ENCODE peak calls at places on chromosome 9, in four cellular contexts. U is anterior cingulate cortex; L is CD8-positive, alpha-beta memory T cell; M is mucosa of descending colon. W is an unnamed sample.

GRCh38 chr9:112049834-112050516 is 125.1 kb downstream of the SUSD1 start:
- DNase-seq in U (no peak), L (no peak), M (no peak), W (no peak)

GRCh38 chr9:14488421-14489190 is 174.7 kb upstream of the NFIB start:
- DNase-seq in U (no peak), L (no peak), M (no peak), W (no peak)

GRCh38 chr9:96553070-96553469 is 66.6 kb downstream of the CDC14B start:
- DNase-seq in U (no peak), L (no peak), M (no peak), W (no peak)

GRCh38 chr9:137550241-137550621 is at the start of gene PNPLA7:
- DNase-seq in M (peak; percentile 93), U (peak; percentile 77), L (peak; percentile 64), W (peak; percentile 97)

GRCh38 chr9:85244856-85245255 is 496.9 kb downstream of the AGTPBP1 start:
- DNase-seq in U (no peak), L (no peak), M (no peak), W (no peak)

GRCh38 chr9:92738661-92739081 is 26.0 kb downstream of the BICD2 start:
- DNase-seq in U (no peak), M (no peak), L (no peak), W (peak; percentile 23)

GRCh38 chr9:115494393-115494792 is 376.4 kb upstream of the TNC start:
- DNase-seq in U (no peak), M (no peak), L (no peak), W (no peak)

GRCh38 chr9:111957856-111958631 is 61.4 kb downstream of the UGCG start:
- DNase-seq in U (no peak), M (no peak), L (no peak), W (no peak)

GRCh38 chr9:70036641-70037040 is 7.0 kb upstream of the MAMDC2 start:
- DNase-seq in M (no peak), L (no peak), U (no peak), W (no peak)

GRCh38 chr9:81083062-81083461 is 606.3 kb downstream of the TLE1 start:
- DNase-seq in U (no peak), L (no peak), M (no peak), W (no peak)

GRCh38 chr9:137820161-137820855 is 57.3 kb upstream of the CACNA1B start:
- DNase-seq in U (no peak), M (no peak), L (no peak), W (no peak)

GRCh38 chr9:103168254-103168653 is 173.1 kb downstream of the CYLC2 start:
- DNase-seq in M (no peak), U (no peak), L (no peak), W (no peak)

GRCh38 chr9:28839778-28840430 is 1266.6 kb upstream of the C9orf72 start:
- DNase-seq in L (no peak), U (no peak), M (no peak), W (no peak)

GRCh38 chr9:106677374-106677773 is 185.6 kb upstream of the ZNF462 start:
- DNase-seq in U (no peak), L (no peak), M (no peak), W (no peak)

GRCh38 chr9:38371495-38371894 is 21.0 kb upstream of the ALDH1B1 start:
- DNase-seq in L (no peak), M (peak; percentile 79), U (no peak), W (peak; percentile 49)

GRCh38 chr9:13228431-13228830 is 51.1 kb downstream of the MPDZ start:
- DNase-seq in L (no peak), M (no peak), U (no peak), W (no peak)

GRCh38 chr9:93265972-93266371 is 82.0 kb downstream of the WNK2 start:
- DNase-seq in M (no peak), L (no peak), U (no peak), W (peak; percentile 28)

GRCh38 chr9:113650207-113651131 is 186.9 kb downstream of the RGS3 start:
- DNase-seq in U (no peak), L (no peak), M (no peak), W (peak; percentile 49)

GRCh38 chr9:98146101-98146991 is 27.3 kb upstream of the TRIM14 start:
- DNase-seq in M (peak; percentile 85), L (no peak), U (no peak), W (peak; percentile 96)

GRCh38 chr9:93820667-93821306 is 134.4 kb downstream of the BARX1 start:
- DNase-seq in M (no peak), L (no peak), U (no peak), W (no peak)

GRCh38 chr9:137161558-137162483 is 8.0 kb downstream of the LRRC26 start:
- DNase-seq in M (no peak), U (no peak), L (no peak), W (no peak)

GRCh38 chr9:113530022-113530635 is 66.6 kb downstream of the RGS3 start:
- DNase-seq in U (no peak), M (no peak), L (no peak), W (no peak)

GRCh38 chr9:116234091-116234490 is 80.5 kb downstream of the PAPPA start:
- DNase-seq in L (no peak), U (no peak), M (no peak), W (no peak)

GRCh38 chr9:133701321-133701980 is 36.7 kb downstream of the SARDH start:
- DNase-seq in L (peak; percentile 75), M (no peak), U (peak; percentile 57), W (no peak)

GRCh38 chr9:79976501-79977444 is 405.0 kb downstream of the TLE4 start:
- DNase-seq in L (no peak), M (no peak), U (no peak), W (no peak)

GRCh38 chr9:88782931-88783451 is 208.3 kb upstream of the S1PR3 start:
- DNase-seq in M (no peak), U (no peak), L (no peak), W (no peak)

GRCh38 chr9:89952401-89952800 is 347.6 kb downstream of the GADD45G start:
- DNase-seq in U (no peak), L (no peak), M (no peak), W (no peak)

GRCh38 chr9:134637241-134637640 is 4.4 kb upstream of the COL5A1 start:
- DNase-seq in M (no peak), U (no peak), L (peak; percentile 30), W (peak; percentile 28)

GRCh38 chr9:91089405-91090131 is 272.1 kb downstream of the AUH start:
- DNase-seq in U (no peak), L (no peak), M (peak; percentile 58), W (no peak)

GRCh38 chr9:4798281-4798680 is 5.5 kb downstream of the RCL1 start:
- DNase-seq in L (no peak), M (no peak), U (no peak), W (no peak)

GRCh38 chr9:18023332-18023731 is 444.5 kb downstream of the SH3GL2 start:
- DNase-seq in U (no peak), M (no peak), L (no peak), W (no peak)

GRCh38 chr9:91023741-91024140 is 222.1 kb downstream of the SYK start:
- DNase-seq in U (no peak), L (no peak), M (no peak), W (no peak)

GRCh38 chr9:128243486-128244415 is 32.1 kb downstream of the GOLGA2 start:
- DNase-seq in L (no peak), U (no peak), M (no peak), W (no peak)

W was measured in right lobe of liver.